ENCODE peak calls at places on chromosomes 16 and 17, in nine cellular contexts. A, R, K, Y, T, M, D, U and P are unnamed samples.

GRCh38 chr17:40598928-40599627 is 33.8 kb upstream of the CCR7 start:
- DNase-seq in M (no peak), A (no peak), T (no peak), K (no peak), D (peak; percentile 59), Y (no peak), U (peak; percentile 37), R (peak; percentile 53), P (no peak)

GRCh38 chr16:31094088-31094423 is 541 bp downstream of the VKORC1 start:
- DNase-seq in K (no peak), U (no peak), M (no peak), R (no peak), D (no peak), A (no peak), Y (no peak), T (no peak), P (no peak)

GRCh38 chr17:11330871-11331270 is 89.9 kb downstream of the SHISA6 start:
- DNase-seq in D (no peak), K (no peak), M (no peak), Y (no peak), U (peak; percentile 1), T (no peak), A (no peak), R (peak; percentile 1), P (no peak)

GRCh38 chr17:76197911-76198310 is 42.4 kb downstream of the RNF157 start:
- DNase-seq in R (peak; percentile 46), T (no peak), A (no peak), Y (no peak), U (no peak), D (no peak), M (no peak), K (peak; percentile 63), P (no peak)

GRCh38 chr16:69476920-69477418 is 52.5 kb downstream of the CYB5B start:
- DNase-seq in U (peak; percentile 97), K (no peak), R (peak; percentile 67), D (no peak), T (peak; percentile 64), M (no peak), Y (no peak), A (no peak), P (peak; percentile 77)

GRCh38 chr17:17847102-17847501 is 10.3 kb upstream of the SREBF1 start:
- DNase-seq in U (no peak), K (no peak), T (no peak), M (no peak), D (no peak), Y (no peak), A (no peak), R (no peak), P (no peak)

GRCh38 chr16:10599626-10600025 is 19.2 kb upstream of the EMP2 start:
- DNase-seq in M (no peak), D (no peak), R (no peak), T (no peak), Y (no peak), K (no peak), A (no peak), U (no peak), P (no peak)

GRCh38 chr17:37276475-37276874 is 99.3 kb upstream of the C17orf78 start:
- DNase-seq in K (no peak), M (no peak), T (no peak), U (peak; percentile 9), D (no peak), A (no peak), R (no peak), Y (no peak), P (no peak)

GRCh38 chr16:21001262-21001661 is 100.7 kb downstream of the LYRM1 start:
- DNase-seq in D (no peak), K (no peak), R (peak; percentile 26), M (peak; percentile 51), Y (no peak), A (no peak), U (peak; percentile 4), T (peak; percentile 18), P (no peak)

GRCh38 chr16:3285131-3285530 is 1.8 kb downstream of the ZNF263 start:
- DNase-seq in A (no peak), M (no peak), U (no peak), K (no peak), T (no peak), D (no peak), R (no peak), Y (no peak), P (no peak)
- H3K4me3 ChIP-seq in A (no peak overlapping the region), M (no peak overlapping the region), U (no peak overlapping the region), K (peak overlapping the region; percentile 99), T (peak overlapping the region; percentile 80), D (no peak overlapping the region), R (peak overlapping the region; percentile 90), Y (peak overlapping the region; percentile 86), P (peak overlapping the region; percentile 95)

DNA sequence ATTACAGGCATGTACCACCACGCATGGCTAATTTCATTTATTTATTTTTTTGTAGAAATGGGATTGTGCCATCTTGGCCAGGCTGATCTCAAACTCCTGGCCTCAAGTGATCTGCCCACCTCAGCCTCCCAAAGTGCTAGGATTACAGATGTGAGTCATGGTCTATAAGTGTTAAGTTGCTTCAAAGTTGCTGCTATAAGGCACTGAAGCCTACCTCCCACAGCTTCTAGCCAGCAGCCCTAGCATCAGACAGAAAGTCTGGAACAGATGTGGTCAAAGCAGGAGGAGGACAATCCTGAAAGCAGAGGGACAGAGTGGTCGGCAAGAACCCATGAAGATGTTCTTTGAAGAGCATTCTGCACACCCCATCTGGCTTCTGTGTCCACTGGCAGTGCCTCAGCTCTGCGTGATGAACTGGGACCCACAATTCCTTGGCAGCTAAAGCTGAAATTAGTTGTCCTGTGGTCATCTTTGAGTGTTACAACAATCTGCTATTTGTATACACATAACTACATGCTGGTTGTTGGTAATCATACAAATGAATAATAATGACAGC is 11.2 kb downstream of the MAP3K14 start:
- DNase-seq in D (no peak), U (peak; percentile 74), A (no peak), T (no peak), Y (no peak), K (no peak), M (no peak), R (peak; percentile 65), P (no peak)
- H3K27ac ChIP-seq in D (peak overlapping the region; percentile 93), U (no peak overlapping the region), A (peak overlapping the region; percentile 72), T (peak overlapping the region; percentile 77), Y (no peak overlapping the region), K (peak overlapping the region; percentile 72), M (no peak overlapping the region), R (no peak overlapping the region), P (no peak overlapping the region)

GRCh38 chr16:89168381-89169189 is 3.0 kb upstream of the CDH15 start:
- DNase-seq in A (no peak), R (no peak), D (no peak), U (no peak), Y (no peak), T (no peak), K (no peak), M (no peak), P (no peak)
- TF ChIP-seq CTCF in A (no peak), R (no peak), D (no peak), U (peak; percentile 9), Y (no peak), T (no peak), K (no peak), M (no peak), P (peak; percentile 15)

GRCh38 chr17:47651704-47652103 is 2.0 kb downstream of the KPNB1 start:
- DNase-seq in K (no peak), A (no peak), M (no peak), D (no peak), T (no peak), Y (no peak), R (no peak), U (no peak), P (no peak)

GRCh38 chr17:47653442-47653841 is 3.7 kb downstream of the KPNB1 start:
- DNase-seq in K (no peak), R (no peak), A (no peak), U (no peak), M (no peak), Y (no peak), T (no peak), D (no peak), P (no peak)

GRCh38 chr17:47652570-47652969 is 2.9 kb downstream of the KPNB1 start:
- DNase-seq in Y (no peak), R (peak; percentile 27), T (no peak), M (no peak), U (peak; percentile 13), D (no peak), A (no peak), K (no peak), P (no peak)

GRCh38 chr17:47650525-47651522 is 1.1 kb downstream of the KPNB1 start:
- DNase-seq in A (peak; percentile 95), D (peak; percentile 83), U (peak; percentile 94), T (peak; percentile 94), K (peak; percentile 98), Y (peak; percentile 98), R (peak; percentile 99), M (peak; percentile 99), P (peak; percentile 86)

GRCh38 chr17:47654991-47655390 is 5.3 kb downstream of the KPNB1 start:
- DNase-seq in A (no peak), D (no peak), M (no peak), T (no peak), U (no peak), Y (no peak), R (no peak), K (no peak), P (no peak)
- H3K4me3 ChIP-seq in A (no peak overlapping the region), D (no peak overlapping the region), M (no peak overlapping the region), T (no peak overlapping the region), U (no peak overlapping the region), Y (no peak overlapping the region), R (no peak overlapping the region), K (no peak overlapping the region), P (no peak overlapping the region)